ENCODE peak calls at places on chromosomes 7 and 10, in ten cellular contexts. One of them, this sample, is unnamed.

GRCh38 chr7:26534649-26535482 is 243.2 kb downstream of the SNX10 start:
- DNase-seq in left lobe of liver: no peak
- DNase-seq in NCI-H1092 treated with DMSO at 0.1 percent for 48 hours: peak; percentile 92
- DNase-seq in activated gamma-delta T cell treated with Interleukin-2 at 50 U/mL for 16 hours: no peak
- DNase-seq in germinal center: no peak
- DNase-seq in A172: peak; percentile 15
- DNase-seq in ELR: no peak
- DNase-seq in fibroblast of pulmonary artery: no peak
- DNase-seq in AG04450: no peak
- DNase-seq in T-helper 9 cell: no peak
- DNase-seq in this sample: no peak

GRCh38 chr7:134212576-134213546 is 85.7 kb downstream of the LRGUK start:
- DNase-seq in activated gamma-delta T cell treated with Interleukin-2 at 50 U/mL for 16 hours: no peak
- DNase-seq in left lobe of liver: no peak
- DNase-seq in germinal center: no peak
- DNase-seq in T-helper 9 cell: no peak
- DNase-seq in fibroblast of pulmonary artery: peak; percentile 35
- DNase-seq in NCI-H1092 treated with DMSO at 0.1 percent for 48 hours: no peak
- DNase-seq in ELR: peak; percentile 30
- DNase-seq in A172: no peak
- DNase-seq in AG04450: peak; percentile 11
- DNase-seq in this sample: no peak

GRCh38 chr10:86187840-86188239 is 178.8 kb downstream of the GRID1 start:
- DNase-seq in AG04450: no peak
- DNase-seq in NCI-H1092 treated with DMSO at 0.1 percent for 48 hours: no peak
- DNase-seq in A172: no peak
- DNase-seq in germinal center: no peak
- DNase-seq in left lobe of liver: no peak
- DNase-seq in activated gamma-delta T cell treated with Interleukin-2 at 50 U/mL for 16 hours: no peak
- DNase-seq in T-helper 9 cell: no peak
- DNase-seq in ELR: no peak
- DNase-seq in fibroblast of pulmonary artery: no peak
- DNase-seq in this sample: no peak

GRCh38 chr7:124765401-124766352 is at the start of gene GPR37:
- DNase-seq in NCI-H1092 treated with DMSO at 0.1 percent for 48 hours: no peak
- DNase-seq in left lobe of liver: peak; percentile 85
- DNase-seq in ELR: peak; percentile 75
- DNase-seq in A172: peak; percentile 51
- DNase-seq in T-helper 9 cell: no peak
- DNase-seq in fibroblast of pulmonary artery: peak; percentile 29
- DNase-seq in activated gamma-delta T cell treated with Interleukin-2 at 50 U/mL for 16 hours: no peak
- DNase-seq in AG04450: peak; percentile 78
- DNase-seq in germinal center: peak; percentile 32
- DNase-seq in this sample: no peak

GRCh38 chr10:72261323-72262018 is 12.3 kb upstream of the DDIT4 start:
- DNase-seq in activated gamma-delta T cell treated with Interleukin-2 at 50 U/mL for 16 hours: peak; percentile 36
- DNase-seq in NCI-H1092 treated with DMSO at 0.1 percent for 48 hours: no peak
- DNase-seq in AG04450: no peak
- DNase-seq in germinal center: peak; percentile 55
- DNase-seq in fibroblast of pulmonary artery: no peak
- DNase-seq in A172: no peak
- DNase-seq in T-helper 9 cell: no peak
- DNase-seq in left lobe of liver: no peak
- DNase-seq in ELR: peak; percentile 46
- DNase-seq in this sample: no peak

GRCh38 chr10:119940487-119940886 is 48.0 kb downstream of the SEC23IP start:
- DNase-seq in fibroblast of pulmonary artery: peak; percentile 47
- DNase-seq in T-helper 9 cell: no peak
- DNase-seq in A172: peak; percentile 16
- DNase-seq in germinal center: no peak
- DNase-seq in activated gamma-delta T cell treated with Interleukin-2 at 50 U/mL for 16 hours: no peak
- DNase-seq in ELR: peak; percentile 56
- DNase-seq in AG04450: no peak
- DNase-seq in left lobe of liver: no peak
- DNase-seq in NCI-H1092 treated with DMSO at 0.1 percent for 48 hours: no peak
- DNase-seq in this sample: no peak

GRCh38 chr10:21065621-21066248 is 168.6 kb upstream of the NEBL start:
- DNase-seq in AG04450: no peak
- DNase-seq in fibroblast of pulmonary artery: no peak
- DNase-seq in activated gamma-delta T cell treated with Interleukin-2 at 50 U/mL for 16 hours: no peak
- DNase-seq in T-helper 9 cell: no peak
- DNase-seq in A172: no peak
- DNase-seq in germinal center: no peak
- DNase-seq in NCI-H1092 treated with DMSO at 0.1 percent for 48 hours: no peak
- DNase-seq in left lobe of liver: no peak
- DNase-seq in ELR: no peak
- DNase-seq in this sample: no peak

GRCh38 chr10:21337171-21337792 is 188.2 kb downstream of the SKIDA1 start:
- DNase-seq in left lobe of liver: no peak
- DNase-seq in ELR: no peak
- DNase-seq in fibroblast of pulmonary artery: no peak
- DNase-seq in T-helper 9 cell: no peak
- DNase-seq in activated gamma-delta T cell treated with Interleukin-2 at 50 U/mL for 16 hours: no peak
- DNase-seq in NCI-H1092 treated with DMSO at 0.1 percent for 48 hours: no peak
- DNase-seq in germinal center: no peak
- DNase-seq in A172: no peak
- DNase-seq in AG04450: no peak
- DNase-seq in this sample: no peak

GRCh38 chr10:98323221-98324164 is 55.5 kb upstream of the LOXL4 start:
- DNase-seq in ELR: peak; percentile 94
- DNase-seq in NCI-H1092 treated with DMSO at 0.1 percent for 48 hours: peak; percentile 22
- DNase-seq in germinal center: no peak
- DNase-seq in AG04450: peak; percentile 87
- DNase-seq in activated gamma-delta T cell treated with Interleukin-2 at 50 U/mL for 16 hours: no peak
- DNase-seq in T-helper 9 cell: no peak
- DNase-seq in fibroblast of pulmonary artery: peak; percentile 77
- DNase-seq in left lobe of liver: no peak
- DNase-seq in A172: peak; percentile 92
- DNase-seq in this sample: no peak

GRCh38 chr10:46247808-46248569 is 38.8 kb upstream of the ANTXRL start:
- DNase-seq in T-helper 9 cell: no peak
- DNase-seq in AG04450: no peak
- DNase-seq in NCI-H1092 treated with DMSO at 0.1 percent for 48 hours: peak; percentile 8
- DNase-seq in ELR: no peak
- DNase-seq in germinal center: no peak
- DNase-seq in activated gamma-delta T cell treated with Interleukin-2 at 50 U/mL for 16 hours: no peak
- DNase-seq in A172: no peak
- DNase-seq in fibroblast of pulmonary artery: no peak
- DNase-seq in left lobe of liver: peak; percentile 41
- DNase-seq in this sample: no peak

GRCh38 chr10:1661861-1662260 is 75.5 kb downstream of the ADARB2 start:
- DNase-seq in ELR: no peak
- DNase-seq in AG04450: no peak
- DNase-seq in activated gamma-delta T cell treated with Interleukin-2 at 50 U/mL for 16 hours: no peak
- DNase-seq in NCI-H1092 treated with DMSO at 0.1 percent for 48 hours: no peak
- DNase-seq in germinal center: peak; percentile 71
- DNase-seq in A172: no peak
- DNase-seq in T-helper 9 cell: no peak
- DNase-seq in left lobe of liver: no peak
- DNase-seq in fibroblast of pulmonary artery: no peak
- DNase-seq in this sample: no peak

GRCh38 chr7:151351967-151352366 is 10.4 kb downstream of the NUB1 start:
- DNase-seq in T-helper 9 cell: peak; percentile 54
- DNase-seq in AG04450: no peak
- DNase-seq in A172: no peak
- DNase-seq in NCI-H1092 treated with DMSO at 0.1 percent for 48 hours: no peak
- DNase-seq in ELR: no peak
- DNase-seq in germinal center: peak; percentile 63
- DNase-seq in left lobe of liver: no peak
- DNase-seq in activated gamma-delta T cell treated with Interleukin-2 at 50 U/mL for 16 hours: peak; percentile 55
- DNase-seq in fibroblast of pulmonary artery: no peak
- DNase-seq in this sample: peak; percentile 73

GRCh38 chr10:28769147-28769604 is 91.9 kb downstream of the BAMBI start:
- DNase-seq in left lobe of liver: no peak
- DNase-seq in A172: no peak
- DNase-seq in germinal center: no peak
- DNase-seq in T-helper 9 cell: no peak
- DNase-seq in activated gamma-delta T cell treated with Interleukin-2 at 50 U/mL for 16 hours: no peak
- DNase-seq in AG04450: no peak
- DNase-seq in fibroblast of pulmonary artery: no peak
- DNase-seq in NCI-H1092 treated with DMSO at 0.1 percent for 48 hours: peak; percentile 66
- DNase-seq in ELR: no peak
- DNase-seq in this sample: no peak

GRCh38 chr7:148256433-148256832 is 334.1 kb upstream of the C7orf33 start:
- DNase-seq in NCI-H1092 treated with DMSO at 0.1 percent for 48 hours: no peak
- DNase-seq in germinal center: no peak
- DNase-seq in fibroblast of pulmonary artery: no peak
- DNase-seq in AG04450: no peak
- DNase-seq in activated gamma-delta T cell treated with Interleukin-2 at 50 U/mL for 16 hours: no peak
- DNase-seq in A172: no peak
- DNase-seq in left lobe of liver: no peak
- DNase-seq in T-helper 9 cell: no peak
- DNase-seq in ELR: no peak
- DNase-seq in this sample: no peak

GRCh38 chr10:86371691-86372090 is 5.1 kb upstream of the GRID1 start:
- DNase-seq in activated gamma-delta T cell treated with Interleukin-2 at 50 U/mL for 16 hours: no peak
- DNase-seq in A172: no peak
- DNase-seq in left lobe of liver: peak; percentile 28
- DNase-seq in NCI-H1092 treated with DMSO at 0.1 percent for 48 hours: no peak
- DNase-seq in T-helper 9 cell: no peak
- DNase-seq in germinal center: no peak
- DNase-seq in AG04450: no peak
- DNase-seq in ELR: no peak
- DNase-seq in fibroblast of pulmonary artery: no peak
- DNase-seq in this sample: no peak

GRCh38 chr7:13903997-13904396 is 85.5 kb downstream of the ETV1 start:
- DNase-seq in activated gamma-delta T cell treated with Interleukin-2 at 50 U/mL for 16 hours: no peak
- DNase-seq in T-helper 9 cell: no peak
- DNase-seq in NCI-H1092 treated with DMSO at 0.1 percent for 48 hours: no peak
- DNase-seq in A172: no peak
- DNase-seq in left lobe of liver: no peak
- DNase-seq in fibroblast of pulmonary artery: peak; percentile 85
- DNase-seq in AG04450: no peak
- DNase-seq in germinal center: no peak
- DNase-seq in ELR: no peak
- DNase-seq in this sample: no peak

GRCh38 chr10:121484401-121484800 is 113.8 kb downstream of the FGFR2 start:
- DNase-seq in ELR: no peak
- DNase-seq in AG04450: no peak
- DNase-seq in NCI-H1092 treated with DMSO at 0.1 percent for 48 hours: no peak
- DNase-seq in T-helper 9 cell: no peak
- DNase-seq in A172: no peak
- DNase-seq in activated gamma-delta T cell treated with Interleukin-2 at 50 U/mL for 16 hours: no peak
- DNase-seq in germinal center: no peak
- DNase-seq in fibroblast of pulmonary artery: no peak
- DNase-seq in left lobe of liver: no peak
- DNase-seq in this sample: no peak

GRCh38 chr10:130901311-130902165 is 410.0 kb downstream of the TCERG1L start:
- DNase-seq in NCI-H1092 treated with DMSO at 0.1 percent for 48 hours: no peak
- DNase-seq in T-helper 9 cell: no peak
- DNase-seq in left lobe of liver: no peak
- DNase-seq in ELR: no peak
- DNase-seq in A172: no peak
- DNase-seq in germinal center: no peak
- DNase-seq in AG04450: no peak
- DNase-seq in activated gamma-delta T cell treated with Interleukin-2 at 50 U/mL for 16 hours: no peak
- DNase-seq in fibroblast of pulmonary artery: no peak
- DNase-seq in this sample: no peak

GRCh38 chr7:30469303-30469702 is 9.3 kb downstream of the NOD1 start:
- DNase-seq in AG04450: peak; percentile 96
- DNase-seq in germinal center: no peak
- DNase-seq in NCI-H1092 treated with DMSO at 0.1 percent for 48 hours: no peak
- DNase-seq in activated gamma-delta T cell treated with Interleukin-2 at 50 U/mL for 16 hours: no peak
- DNase-seq in left lobe of liver: peak; percentile 46
- DNase-seq in A172: peak; percentile 96
- DNase-seq in fibroblast of pulmonary artery: peak; percentile 100
- DNase-seq in T-helper 9 cell: no peak
- DNase-seq in ELR: peak; percentile 97
- DNase-seq in this sample: no peak

GRCh38 chr10:125113661-125114388 is 46.5 kb downstream of the CTBP2 start:
- DNase-seq in germinal center: no peak
- DNase-seq in activated gamma-delta T cell treated with Interleukin-2 at 50 U/mL for 16 hours: no peak
- DNase-seq in ELR: peak; percentile 23
- DNase-seq in T-helper 9 cell: no peak
- DNase-seq in AG04450: no peak
- DNase-seq in fibroblast of pulmonary artery: peak; percentile 32
- DNase-seq in A172: no peak
- DNase-seq in left lobe of liver: no peak
- DNase-seq in NCI-H1092 treated with DMSO at 0.1 percent for 48 hours: no peak
- DNase-seq in this sample: no peak

GRCh38 chr7:16967174-16967868 is 85.5 kb upstream of the AGR3 start:
- DNase-seq in germinal center: no peak
- DNase-seq in T-helper 9 cell: no peak
- DNase-seq in AG04450: no peak
- DNase-seq in left lobe of liver: no peak
- DNase-seq in fibroblast of pulmonary artery: peak; percentile 80
- DNase-seq in activated gamma-delta T cell treated with Interleukin-2 at 50 U/mL for 16 hours: no peak
- DNase-seq in A172: no peak
- DNase-seq in ELR: no peak
- DNase-seq in NCI-H1092 treated with DMSO at 0.1 percent for 48 hours: no peak
- DNase-seq in this sample: no peak

GRCh38 chr7:13742126-13742525 is 247.3 kb downstream of the ETV1 start:
- DNase-seq in NCI-H1092 treated with DMSO at 0.1 percent for 48 hours: no peak
- DNase-seq in activated gamma-delta T cell treated with Interleukin-2 at 50 U/mL for 16 hours: no peak
- DNase-seq in AG04450: no peak
- DNase-seq in ELR: peak; percentile 79
- DNase-seq in T-helper 9 cell: no peak
- DNase-seq in A172: peak; percentile 93
- DNase-seq in germinal center: no peak
- DNase-seq in left lobe of liver: no peak
- DNase-seq in fibroblast of pulmonary artery: peak; percentile 42
- DNase-seq in this sample: no peak

GRCh38 chr10:6136215-6137201 is 47.7 kb downstream of the RBM17 start:
- DNase-seq in fibroblast of pulmonary artery: peak; percentile 58
- DNase-seq in activated gamma-delta T cell treated with Interleukin-2 at 50 U/mL for 16 hours: no peak
- DNase-seq in AG04450: peak; percentile 32
- DNase-seq in ELR: peak; percentile 94
- DNase-seq in T-helper 9 cell: no peak
- DNase-seq in NCI-H1092 treated with DMSO at 0.1 percent for 48 hours: no peak
- DNase-seq in A172: peak; percentile 66
- DNase-seq in left lobe of liver: no peak
- DNase-seq in germinal center: no peak
- DNase-seq in this sample: no peak

GRCh38 chr10:47404446-47404845 is 20.4 kb upstream of the ZNF488 start:
- DNase-seq in AG04450: no peak
- DNase-seq in T-helper 9 cell: no peak
- DNase-seq in activated gamma-delta T cell treated with Interleukin-2 at 50 U/mL for 16 hours: no peak
- DNase-seq in fibroblast of pulmonary artery: no peak
- DNase-seq in germinal center: no peak
- DNase-seq in left lobe of liver: no peak
- DNase-seq in NCI-H1092 treated with DMSO at 0.1 percent for 48 hours: no peak
- DNase-seq in A172: no peak
- DNase-seq in ELR: no peak
- DNase-seq in this sample: no peak

GRCh38 chr7:80498481-80499349 is 13.1 kb downstream of the GNAT3 start:
- DNase-seq in AG04450: no peak
- DNase-seq in A172: peak; percentile 46
- DNase-seq in fibroblast of pulmonary artery: peak; percentile 77
- DNase-seq in T-helper 9 cell: no peak
- DNase-seq in activated gamma-delta T cell treated with Interleukin-2 at 50 U/mL for 16 hours: no peak
- DNase-seq in ELR: peak; percentile 71
- DNase-seq in germinal center: no peak
- DNase-seq in left lobe of liver: no peak
- DNase-seq in NCI-H1092 treated with DMSO at 0.1 percent for 48 hours: no peak
- DNase-seq in this sample: no peak

GRCh38 chr10:61784354-61785131 is 117.0 kb upstream of the ARID5B start:
- DNase-seq in A172: no peak
- DNase-seq in fibroblast of pulmonary artery: no peak
- DNase-seq in NCI-H1092 treated with DMSO at 0.1 percent for 48 hours: no peak
- DNase-seq in T-helper 9 cell: no peak
- DNase-seq in AG04450: no peak
- DNase-seq in left lobe of liver: no peak
- DNase-seq in germinal center: no peak
- DNase-seq in activated gamma-delta T cell treated with Interleukin-2 at 50 U/mL for 16 hours: no peak
- DNase-seq in ELR: peak; percentile 26
- DNase-seq in this sample: no peak

This sample was measured in CD4-positive, alpha-beta T cell.